ENCODE peak calls at places on chromosomes 16 and 17, in four cellular contexts. G, Y, H and L are unnamed samples.

GRCh38 chr16:65121870-65122723 is at the start of gene CDH11:
- DNase-seq in G (no peak), Y (peak; percentile 72), H (peak; percentile 48), L (peak; percentile 56)

GRCh38 chr17:73838815-73839214 is 194.6 kb upstream of the SDK2 start:
- DNase-seq in G (no peak), Y (no peak), H (no peak), L (no peak)

GRCh38 chr16:78353610-78354009 is 254.2 kb downstream of the WWOX start:
- DNase-seq in G (no peak), Y (no peak), H (no peak), L (no peak)

GRCh38 chr17:60077672-60078519 is 825 bp downstream of the HEATR6 start:
- DNase-seq in G (no peak), Y (no peak), H (no peak), L (no peak)

GRCh38 chr16:62276632-62277031 is 240.4 kb upstream of the CDH8 start:
- DNase-seq in G (no peak), Y (no peak), H (no peak), L (no peak)

GRCh38 chr17:11853321-11854151 is 143.7 kb downstream of the ZNF18 start:
- DNase-seq in G (no peak), Y (no peak), H (peak; percentile 36), L (no peak)

GRCh38 chr16:23514381-23515152 is 4.3 kb upstream of the GGA2 start:
- DNase-seq in G (no peak), Y (no peak), H (no peak), L (no peak)

GRCh38 chr17:55356440-55357328 is 65.0 kb downstream of the MMD start:
- DNase-seq in G (peak; percentile 70), Y (peak; percentile 23), H (peak; percentile 72), L (peak; percentile 39)

GRCh38 chr16:83917152-83918120 is 18.5 kb downstream of the MLYCD start:
- DNase-seq in G (no peak), Y (no peak), H (no peak), L (no peak)

GRCh38 chr16:56896244-56896643 is 31.2 kb downstream of the SLC12A3 start:
- DNase-seq in G (no peak), Y (no peak), H (no peak), L (no peak)